ENCODE peak calls at places on chromosomes 2 and 18, in six cellular contexts. M is astrocyte, D is suprapubic skin, R is foreskin fibroblast, P is tibial artery, Z is breast epithelium. I is an unnamed sample.

GRCh38 chr18:45343365-45343764 is 271.9 kb upstream of the SLC14A2 start:
- DNase-seq in M (no peak), D (no peak), R (no peak), P (no peak), Z (no peak), I (no peak)

GRCh38 chr18:28823506-28824182 is 646.7 kb upstream of the CDH2 start:
- DNase-seq in M (no peak), D (no peak), R (peak), P (no peak), Z (no peak), I (no peak)

GRCh38 chr2:84793641-84794040 is 87.2 kb downstream of the TRABD2A start:
- DNase-seq in M (no peak), D (no peak), R (no peak), P (no peak), Z (no peak), I (no peak)

GRCh38 chr2:62501794-62502500 is 4.0 kb downstream of the TMEM17 start:
- DNase-seq in M (peak), D (no peak), R (peak), P (no peak), Z (no peak), I (no peak)

GRCh38 chr18:13377496-13377895 is 158.9 kb downstream of the LDLRAD4 start:
- DNase-seq in M (peak), D (no peak), R (no peak), P (no peak), Z (no peak), I (peak)

GRCh38 chr2:232798156-232798555 is 21.8 kb upstream of the KCNJ13 start:
- DNase-seq in M (no peak), D (no peak), R (peak), P (no peak), Z (no peak), I (no peak)

GRCh38 chr2:18473241-18473841 is 87.1 kb downstream of the RDH14 start:
- DNase-seq in M (peak), D (no peak), R (peak), P (no peak), Z (no peak), I (peak)

GRCh38 chr2:226934546-226935243 is 98.8 kb downstream of the RHBDD1 start:
- DNase-seq in M (peak), D (no peak), R (no peak), P (no peak), Z (no peak), I (no peak)

GRCh38 chr2:173090973-173091660 is 15.5 kb downstream of the MAP3K20 start:
- DNase-seq in M (no peak), D (no peak), R (no peak), P (peak), Z (no peak), I (no peak)

GRCh38 chr2:227805578-227805977 is 8.1 kb upstream of the CCL20 start:
- DNase-seq in M (peak), D (no peak), R (no peak), P (no peak), Z (no peak), I (no peak)

DNA sequence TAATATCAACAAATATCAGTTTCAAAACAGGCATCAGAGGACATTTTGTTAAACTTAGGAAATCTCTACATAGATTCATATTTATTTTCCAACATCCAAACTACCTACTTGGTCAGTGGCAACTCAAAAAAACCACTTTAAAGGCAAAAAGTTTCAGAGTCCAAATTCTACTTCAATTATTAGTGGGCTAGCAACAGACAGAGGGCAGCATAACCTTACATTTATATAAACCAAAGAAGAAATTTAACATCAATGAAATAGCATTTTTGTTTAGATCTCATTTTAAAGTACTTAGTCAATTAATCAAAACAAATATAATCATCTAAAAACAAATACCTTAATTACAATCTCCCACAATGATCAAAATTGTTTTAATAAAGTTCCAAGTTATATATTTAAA is 33.3 kb downstream of the RTTN start:
- DNase-seq in M (no peak), D (no peak), R (peak), P (no peak), Z (no peak), I (no peak)
- TF ChIP-seq CTCF in M (peak), D (no peak), R (peak), P (peak), Z (no peak), I (peak)

GRCh38 chr2:73780242-73780582 is 309 bp upstream of the DUSP11 start:
- DNase-seq in M (no peak), D (no peak), R (no peak), P (no peak), Z (no peak), I (no peak)
- TF ChIP-seq CTCF in M (no peak), D (no peak), R (no peak), P (no peak), Z (no peak), I (no peak)

GRCh38 chr2:145007673-145008263 is 487.8 kb upstream of the ZEB2 start:
- DNase-seq in M (peak), D (peak), R (peak), P (peak), Z (no peak), I (peak)

GRCh38 chr2:145012214-145012670 is 492.3 kb upstream of the ZEB2 start:
- DNase-seq in M (no peak), D (no peak), R (peak), P (no peak), Z (no peak), I (no peak)

GRCh38 chr2:145010635-145011034 is 490.7 kb upstream of the ZEB2 start:
- DNase-seq in M (no peak), D (no peak), R (no peak), P (no peak), Z (no peak), I (no peak)

GRCh38 chr2:145002624-145003023 is 482.7 kb upstream of the ZEB2 start:
- DNase-seq in M (no peak), D (no peak), R (no peak), P (no peak), Z (no peak), I (no peak)

GRCh38 chr2:145006957-145007672 is 487.2 kb upstream of the ZEB2 start:
- DNase-seq in M (peak), D (peak), R (peak), P (peak), Z (no peak), I (peak)
- TF ChIP-seq CTCF in M (no peak), D (no peak), R (no peak), P (no peak), Z (no peak), I (peak)

DNA sequence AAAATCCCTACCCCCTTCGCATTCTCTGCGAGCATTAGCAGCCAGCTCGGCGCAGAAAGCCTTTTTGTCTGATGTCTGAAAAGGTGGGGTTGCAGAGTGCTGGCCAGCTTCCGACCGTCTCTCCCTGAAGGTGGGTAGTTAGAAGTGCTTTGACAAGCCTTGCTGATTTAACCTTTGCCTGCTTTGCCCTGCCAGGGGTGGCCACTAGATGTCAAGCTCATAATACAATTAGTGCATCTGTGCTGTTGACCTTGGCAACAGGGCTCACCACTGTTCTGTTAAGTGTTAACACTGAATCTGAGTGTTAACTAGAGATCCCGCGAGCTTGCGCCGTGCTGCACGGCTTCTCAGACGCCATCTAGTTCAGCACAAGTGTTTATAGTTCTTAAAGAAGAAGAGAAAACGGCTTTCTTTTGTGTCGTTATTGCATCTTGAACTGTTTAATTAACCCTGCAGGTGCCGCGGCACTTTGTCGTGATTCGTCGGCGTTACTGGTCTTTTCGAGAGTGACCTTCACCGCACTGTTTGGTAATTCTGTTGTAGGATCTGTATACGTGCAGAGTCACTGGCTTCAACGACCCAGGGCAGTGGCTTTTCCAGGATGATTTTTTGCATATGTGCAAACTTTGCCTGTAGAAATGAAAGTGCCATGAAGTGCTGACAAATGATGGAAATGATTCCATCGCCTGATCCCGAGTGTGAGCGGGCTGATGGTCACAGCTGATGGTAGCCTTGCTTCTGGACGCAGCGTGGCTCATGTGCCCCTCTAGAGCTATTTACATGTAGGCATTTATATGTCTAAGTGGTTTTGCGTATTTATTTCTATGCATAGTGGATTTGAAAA is 5.5 kb downstream of the SALL3 start:
- DNase-seq in M (no peak), D (no peak), R (peak), P (no peak), Z (no peak), I (no peak)
- TF ChIP-seq CTCF in M (no peak), D (no peak), R (no peak), P (no peak), Z (no peak), I (peak)

GRCh38 chr2:224055101-224055500 is 16.0 kb upstream of the SERPINE2 start:
- DNase-seq in M (no peak), D (no peak), R (peak), P (no peak), Z (no peak), I (no peak)

GRCh38 chr2:224056889-224057288 is 17.8 kb upstream of the SERPINE2 start:
- DNase-seq in M (no peak), D (no peak), R (no peak), P (no peak), Z (no peak), I (no peak)

GRCh38 chr2:224059178-224059577 is 20.1 kb upstream of the SERPINE2 start:
- DNase-seq in M (no peak), D (no peak), R (no peak), P (no peak), Z (no peak), I (no peak)

GRCh38 chr2:224060783-224061482 is 21.8 kb upstream of the SERPINE2 start:
- DNase-seq in M (no peak), D (no peak), R (no peak), P (no peak), Z (no peak), I (no peak)

GRCh38 chr2:224058048-224058775 is 19.1 kb upstream of the SERPINE2 start:
- DNase-seq in M (no peak), D (no peak), R (no peak), P (no peak), Z (no peak), I (no peak)
- TF ChIP-seq CTCF in M (no peak), D (no peak), R (no peak), P (no peak), Z (no peak), I (peak)